ENCODE peak calls at places on chromosomes 12 and 14, in four cellular contexts. T, L, S and Q are unnamed samples.

GRCh38 chr12:87661770-87662402 is 367.3 kb downstream of the C12orf50 start:
- DNase-seq in T (no peak), S (no peak), L (no peak), Q (no peak)

GRCh38 chr12:107126688-107127481 is 33.5 kb upstream of the CRY1 start:
- DNase-seq in S (no peak), L (no peak), T (no peak), Q (no peak)

GRCh38 chr12:7495136-7495535 is 8.4 kb downstream of the CD163 start:
- DNase-seq in L (no peak), S (no peak), T (no peak), Q (no peak)

GRCh38 chr14:80872645-80873044 is 68.9 kb downstream of the CEP128 start:
- DNase-seq in L (no peak), S (no peak), T (no peak), Q (no peak)

GRCh38 chr14:33871394-33871793 is 79.5 kb downstream of the EGLN3 start:
- DNase-seq in T (no peak), S (no peak), L (no peak), Q (no peak)

GRCh38 chr12:107593713-107594381 is 91.8 kb upstream of the PWP1 start:
- DNase-seq in T (no peak), S (no peak), L (no peak), Q (peak)

GRCh38 chr12:109609256-109609821 is 35.7 kb downstream of the MVK start:
- DNase-seq in T (no peak), S (no peak), L (no peak), Q (no peak)

GRCh38 chr12:132743831-132744230 is 17.8 kb downstream of the ANKLE2 start:
- DNase-seq in S (no peak), T (no peak), L (no peak), Q (no peak)

GRCh38 chr14:61342486-61342885 is 21.1 kb downstream of the PRKCH start:
- DNase-seq in L (no peak), S (no peak), T (no peak), Q (no peak)

GRCh38 chr14:91402278-91403068 is 15.1 kb downstream of the CCDC88C start:
- DNase-seq in L (no peak), S (no peak), T (no peak), Q (peak)

GRCh38 chr14:39368261-39368959 is 63.8 kb downstream of the FBXO33 start:
- DNase-seq in S (peak), L (no peak), T (peak), Q (peak)

GRCh38 chr14:93939304-93940229 is 12.4 kb downstream of the FAM181A start:
- DNase-seq in T (peak), L (peak), S (peak), Q (peak)

GRCh38 chr14:37466623-37467088 is 128.4 kb downstream of the FOXA1 start:
- DNase-seq in L (peak), S (no peak), T (no peak), Q (no peak)

GRCh38 chr12:52455818-52456217 is 3.9 kb upstream of the KRT6B start:
- DNase-seq in L (no peak), T (no peak), S (no peak), Q (no peak)

GRCh38 chr12:111353026-111353425 is 15.9 kb downstream of the PHETA1 start:
- DNase-seq in S (no peak), L (no peak), T (no peak), Q (no peak)

GRCh38 chr12:131366261-131366871 is 344.5 kb upstream of the SFSWAP start:
- DNase-seq in T (no peak), S (no peak), L (no peak), Q (peak)

GRCh38 chr14:68707496-68707895 is 85.4 kb downstream of the ZFP36L1 start:
- DNase-seq in T (no peak), L (no peak), S (no peak), Q (no peak)

GRCh38 chr14:104143071-104143470 is 4.7 kb downstream of the KIF26A start:
- DNase-seq in S (no peak), T (no peak), L (no peak), Q (no peak)

GRCh38 chr14:55353686-55354467 is 57.8 kb downstream of the ATG14 start:
- DNase-seq in S (no peak), T (no peak), L (no peak), Q (no peak)

DNA sequence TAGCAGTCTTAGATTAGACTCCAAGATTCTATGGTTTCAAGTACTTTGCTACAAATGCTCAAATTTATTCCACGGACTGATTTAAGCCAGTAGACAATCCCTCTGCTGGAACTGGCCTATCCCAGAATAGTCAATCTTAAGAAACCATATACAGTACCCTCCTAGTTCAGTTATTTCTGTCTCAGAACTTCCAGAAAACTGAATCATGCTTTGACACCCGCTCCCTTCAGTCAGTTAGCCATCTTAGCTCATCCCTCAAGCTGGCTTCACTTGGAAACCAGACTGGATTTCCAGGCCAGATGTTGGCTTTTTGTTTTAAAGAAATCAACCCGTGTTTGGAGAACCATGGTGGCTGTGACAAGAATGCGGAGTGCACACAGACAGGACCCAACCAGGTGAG is 125.5 kb downstream of the NT5DC3 start:
- DNase-seq in S (no peak), T (no peak), L (no peak), Q (no peak)
- TF ChIP-seq CTCF in S (no peak), T (no peak), L (no peak), Q (no peak)

DNA sequence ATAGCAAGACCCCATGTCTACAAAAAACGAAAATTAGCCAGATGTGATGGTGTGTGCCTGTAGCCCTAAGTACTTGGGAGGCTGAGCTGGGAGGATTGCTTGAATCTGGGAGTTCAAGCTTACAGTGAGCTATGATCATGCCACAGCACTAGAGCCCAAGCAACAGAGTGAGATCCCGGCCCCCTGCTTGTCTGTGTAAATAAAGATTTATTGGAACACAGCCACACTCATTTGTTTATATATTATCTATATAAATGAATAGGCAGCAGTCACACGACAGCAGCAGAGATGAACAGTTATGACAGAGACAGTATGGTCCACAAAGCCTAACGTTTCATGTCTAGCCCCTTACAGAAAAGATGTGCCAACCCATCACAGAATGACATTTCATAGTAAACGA is 14.8 kb downstream of the DDX54 start:
- DNase-seq in S (no peak), L (no peak), T (no peak), Q (no peak)
- TF ChIP-seq POLR2A in S (no peak), L (no peak), T (no peak), Q (no peak)

DNA sequence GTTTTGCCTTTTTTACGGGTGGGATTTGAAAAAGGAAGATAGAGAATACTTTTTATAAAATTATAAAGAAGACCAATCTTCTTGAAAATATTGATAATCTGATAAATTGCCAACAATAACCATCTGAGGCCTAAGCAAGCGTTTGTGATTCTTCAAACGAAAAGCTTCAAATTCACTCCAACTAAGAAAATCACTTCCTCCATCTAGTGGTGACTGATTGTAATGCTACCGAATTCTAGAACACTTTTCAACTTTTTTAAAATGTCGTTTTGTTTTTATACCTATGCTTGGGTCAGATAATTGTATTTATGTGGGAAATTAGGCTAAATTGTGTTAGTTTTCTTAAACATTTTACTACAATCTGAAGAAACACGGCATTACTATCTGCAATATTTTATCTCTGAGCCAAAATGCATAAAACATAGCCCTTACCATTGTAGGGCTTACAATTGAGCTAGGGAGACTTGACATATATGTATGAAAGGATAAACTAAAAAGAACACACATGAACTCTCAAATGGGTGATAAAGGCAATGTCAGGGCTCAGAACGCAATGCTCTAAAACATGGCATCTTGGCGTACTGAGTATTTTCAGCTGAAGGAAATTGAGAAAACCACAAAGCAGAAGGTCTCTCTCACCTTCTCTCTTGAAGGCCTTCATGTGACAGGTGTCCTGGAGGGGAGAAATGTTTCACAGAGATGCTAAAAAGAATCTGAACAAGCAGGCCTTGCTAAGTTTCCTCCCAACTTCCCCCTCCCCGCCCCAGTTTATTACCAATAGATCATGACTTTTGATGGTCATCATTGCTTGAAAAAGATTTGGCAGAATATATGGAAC is 36.8 kb upstream of the G2E3 start:
- DNase-seq in L (no peak), T (no peak), S (no peak), Q (no peak)
- TF ChIP-seq CTCF in L (peak), T (no peak), S (peak), Q (peak)

GRCh38 chr12:47736877-47737676 is 11.8 kb upstream of the ENDOU start:
- DNase-seq in S (peak), T (peak), L (peak), Q (peak)
- TF ChIP-seq POLR2A in S (no peak), T (no peak), L (no peak), Q (no peak)

DNA sequence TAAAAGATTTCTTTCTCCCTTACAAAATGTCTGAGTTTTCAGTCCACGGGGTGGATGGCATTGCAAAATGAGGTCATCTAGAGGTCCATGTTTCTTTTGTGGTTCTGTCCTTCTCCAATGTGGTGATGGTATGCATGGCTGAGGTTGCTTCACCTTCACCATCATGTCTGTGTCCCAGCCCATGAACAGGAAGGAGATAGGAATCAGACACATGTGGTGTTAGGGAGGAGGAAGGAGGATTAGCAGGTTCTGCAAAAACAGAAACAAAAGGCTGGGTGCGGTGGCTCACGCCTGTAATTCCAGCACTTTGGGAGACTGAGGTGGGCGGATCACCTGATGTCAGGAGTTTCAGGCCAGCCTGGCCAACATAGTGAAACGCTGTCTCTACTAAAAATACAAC is 11.0 kb upstream of the AEBP2 start:
- DNase-seq in S (no peak), T (no peak), L (peak), Q (no peak)
- TF ChIP-seq CTCF in S (no peak), T (no peak), L (no peak), Q (no peak)

GRCh38 chr12:29241821-29242591 is 92.9 kb downstream of the FAR2 start:
- DNase-seq in S (peak), L (peak), T (peak), Q (no peak)

GRCh38 chr12:29240441-29240840 is 91.4 kb downstream of the FAR2 start:
- DNase-seq in L (no peak), S (no peak), T (no peak), Q (no peak)

GRCh38 chr12:29245246-29245645 is 96.2 kb downstream of the FAR2 start:
- DNase-seq in L (no peak), T (no peak), S (no peak), Q (no peak)

GRCh38 chr12:29239336-29239735 is 90.3 kb downstream of the FAR2 start:
- DNase-seq in S (no peak), L (no peak), T (no peak), Q (no peak)

DNA sequence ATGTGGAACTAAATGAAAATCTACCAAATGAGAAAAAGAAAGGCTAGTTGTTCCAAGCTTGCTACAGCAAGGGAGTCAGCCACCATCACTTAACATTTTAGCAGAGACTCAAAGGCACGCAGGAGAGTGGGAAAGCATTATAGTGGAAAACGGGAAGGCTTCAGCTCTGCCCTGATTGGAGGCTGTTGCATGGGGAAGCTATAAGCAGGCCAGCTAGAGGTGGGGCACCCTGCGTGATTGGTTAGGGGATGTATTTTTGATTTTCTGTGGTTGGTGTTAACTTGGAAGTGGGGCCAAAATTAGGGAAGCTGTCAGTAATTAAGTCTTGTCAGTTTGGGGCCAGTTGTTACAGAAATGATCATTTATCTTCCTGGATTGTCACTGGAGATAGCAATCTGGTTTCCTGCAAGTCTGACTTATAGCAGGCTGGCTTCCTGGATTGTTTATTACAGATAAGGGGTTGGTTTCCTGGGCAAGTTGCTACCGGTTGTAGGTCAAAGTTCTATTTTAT is 93.9 kb downstream of the FAR2 start:
- DNase-seq in L (no peak), T (peak), S (no peak), Q (no peak)
- TF ChIP-seq POLR2A in L (no peak), T (no peak), S (no peak), Q (no peak)

DNA sequence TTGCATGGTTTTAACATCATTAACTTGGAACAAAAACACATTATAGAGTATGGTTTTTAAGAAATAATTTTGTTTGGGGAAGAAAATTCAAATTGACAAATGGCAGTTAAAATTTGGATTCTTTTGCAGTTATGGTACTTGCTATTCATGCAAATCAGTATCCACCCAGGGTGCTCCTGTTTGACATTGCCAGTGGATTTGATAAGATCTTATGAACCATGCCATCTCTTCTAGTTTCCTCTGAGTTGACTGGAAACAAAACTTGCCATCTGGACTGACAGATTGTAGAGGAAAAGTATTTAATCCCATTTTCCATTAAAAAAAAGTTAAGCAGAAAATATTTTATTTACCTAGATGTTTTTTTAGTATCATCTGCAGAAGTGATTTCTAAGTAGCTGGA is 56.3 kb downstream of the WDR20 start:
- DNase-seq in L (no peak), T (no peak), S (no peak), Q (no peak)
- TF ChIP-seq CTCF in L (no peak), T (no peak), S (no peak), Q (no peak)

DNA sequence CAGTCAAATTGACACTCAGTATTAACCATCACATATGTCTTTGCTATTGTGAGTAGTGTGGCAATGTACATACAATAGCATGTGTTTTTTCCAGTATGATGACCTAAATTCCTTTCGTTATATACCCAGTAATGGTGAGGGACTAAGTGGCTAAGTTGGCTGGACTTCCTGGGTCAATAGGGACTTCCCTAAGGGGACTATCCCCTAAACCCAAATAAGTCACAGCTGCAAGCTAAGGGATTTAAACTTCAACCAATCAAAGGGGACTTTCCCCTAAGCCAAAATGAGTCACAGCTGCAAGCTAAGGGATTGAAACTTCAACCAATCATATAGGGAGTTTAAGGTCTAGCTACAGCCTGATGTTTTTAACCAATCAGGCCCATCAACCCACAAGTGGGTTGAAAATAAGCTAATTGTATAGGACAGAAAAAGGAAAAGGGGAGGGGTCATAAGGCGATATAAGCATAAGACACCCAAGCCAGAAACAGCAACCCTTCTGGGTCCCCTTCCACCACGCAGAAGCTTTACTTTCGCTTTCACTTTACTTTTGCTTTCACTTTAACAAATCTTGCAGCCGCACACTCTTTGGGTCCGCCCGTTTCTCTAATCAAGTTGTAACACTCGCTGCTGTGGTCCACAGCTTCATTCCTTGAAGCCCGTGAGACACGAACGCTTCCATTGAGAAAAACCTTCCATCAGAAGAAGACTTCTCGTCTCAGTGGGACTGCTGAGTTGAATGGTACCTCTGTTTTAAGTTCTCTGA is 404.4 kb downstream of the FLRT2 start:
- DNase-seq in T (no peak), S (peak), L (peak), Q (no peak)
- TF ChIP-seq POLR2A in T (no peak), S (no peak), L (no peak), Q (no peak)

GRCh38 chr12:24798335-24798734 is 150.6 kb downstream of the BCAT1 start:
- DNase-seq in S (no peak), T (no peak), L (no peak), Q (no peak)

GRCh38 chr12:24791622-24792021 is 157.3 kb downstream of the BCAT1 start:
- DNase-seq in T (no peak), S (no peak), L (no peak), Q (no peak)

GRCh38 chr12:24797901-24798300 is 151.0 kb downstream of the BCAT1 start:
- DNase-seq in L (no peak), T (no peak), S (no peak), Q (no peak)

GRCh38 chr12:24795699-24796385 is 153.1 kb downstream of the BCAT1 start:
- DNase-seq in S (no peak), T (no peak), L (no peak), Q (no peak)
- TF ChIP-seq CTCF in S (no peak), T (no peak), L (no peak), Q (no peak)

GRCh38 chr12:75480469-75480949 is at the start of gene GLIPR1:
- DNase-seq in T (peak), S (peak), L (peak), Q (peak)
- TF ChIP-seq POLR2A in T (no peak), S (no peak), L (peak), Q (no peak)